ENCODE peak calls at places on chromosome 1, in nine cellular contexts. T is esophagus squamous epithelium, Z is HFF-Myc, C is fibroblast of pulmonary artery, I is right atrium auricular region, U is AG09309, N is coronary artery, R is vagina, A is fibroblast of the aortic adventitia. E is an unnamed sample.

GRCh38 chr1:41754540-41754939 is 164.2 kb downstream of the HIVEP3 start:
- DNase-seq in T (no peak), Z (no peak), C (no peak), I (no peak), U (no peak), N (no peak), R (no peak), A (no peak), E (no peak)

GRCh38 chr1:19445417-19446342 is 39.7 kb downstream of the CAPZB start:
- DNase-seq in T (no peak), Z (no peak), C (no peak), I (no peak), U (no peak), N (no peak), R (no peak), A (peak; percentile 52), E (no peak)

GRCh38 chr1:15345711-15346355 is 63.9 kb upstream of the EFHD2 start:
- DNase-seq in T (peak; percentile 13), Z (no peak), C (no peak), I (peak; percentile 66), U (no peak), N (no peak), R (no peak), A (no peak), E (no peak)

GRCh38 chr1:226100436-226101347 is 38.2 kb downstream of the H3-3A start:
- DNase-seq in T (no peak), Z (no peak), C (peak; percentile 73), I (no peak), U (no peak), N (no peak), R (no peak), A (peak; percentile 85), E (no peak)

GRCh38 chr1:53025034-53025777 is 36.8 kb upstream of the PODN start:
- DNase-seq in T (no peak), Z (peak; percentile 31), C (peak; percentile 81), I (peak; percentile 82), U (peak; percentile 42), N (peak; percentile 76), R (no peak), A (peak; percentile 83), E (no peak)

GRCh38 chr1:242454262-242455051 is 70.0 kb downstream of the PLD5 start:
- DNase-seq in T (no peak), Z (no peak), C (peak; percentile 47), I (no peak), U (peak; percentile 3), N (no peak), R (no peak), A (peak; percentile 38), E (peak; percentile 24)

GRCh38 chr1:241292973-241293372 is 64.0 kb downstream of the RGS7 start:
- DNase-seq in T (no peak), Z (no peak), C (no peak), I (no peak), U (no peak), N (no peak), R (no peak), A (no peak), E (no peak)

GRCh38 chr1:151613275-151613867 is 1.5 kb downstream of the SNX27 start:
- DNase-seq in T (no peak), Z (no peak), C (no peak), I (no peak), U (no peak), N (no peak), R (no peak), A (no peak), E (no peak)

GRCh38 chr1:91278754-91279153 is 125.9 kb downstream of the HFM1 start:
- DNase-seq in T (no peak), Z (no peak), C (peak; percentile 53), I (no peak), U (peak; percentile 2), N (no peak), R (no peak), A (peak; percentile 49), E (peak; percentile 18)

GRCh38 chr1:22118291-22118992 is 24.5 kb downstream of the WNT4 start:
- DNase-seq in T (no peak), Z (no peak), C (no peak), I (no peak), U (no peak), N (no peak), R (no peak), A (no peak), E (no peak)

GRCh38 chr1:22827666-22828065 is 117.0 kb downstream of the EPHB2 start:
- DNase-seq in T (no peak), Z (no peak), C (no peak), I (no peak), U (no peak), N (no peak), R (no peak), A (no peak), E (no peak)

GRCh38 chr1:6273380-6273891 is 12.5 kb upstream of the GPR153 start:
- DNase-seq in T (no peak), Z (no peak), C (peak; percentile 26), I (no peak), U (peak; percentile 23), N (no peak), R (no peak), A (peak; percentile 27), E (peak; percentile 79)

GRCh38 chr1:155124503-155125463 is 2.9 kb upstream of the EFNA1 start:
- DNase-seq in T (no peak), Z (no peak), C (peak; percentile 66), I (no peak), U (no peak), N (no peak), R (no peak), A (no peak), E (no peak)

GRCh38 chr1:21027805-21028204 is 148.9 kb downstream of the EIF4G3 start:
- DNase-seq in T (no peak), Z (no peak), C (peak; percentile 45), I (no peak), U (no peak), N (no peak), R (no peak), A (peak; percentile 85), E (no peak)
- TF ChIP-seq CTCF in T (no peak), Z (no peak), C (no peak), I (no peak), U (no peak), N (no peak), R (no peak), A (no peak), E (no peak)

GRCh38 chr1:172442404-172442803 is 1.5 kb downstream of the PIGC start:
- DNase-seq in T (no peak), Z (no peak), C (peak; percentile 24), I (no peak), U (no peak), N (no peak), R (no peak), A (no peak), E (no peak)
- H3K4me3 ChIP-seq in T (peak overlapping the region; percentile 99), Z (peak overlapping the region; percentile 73), C (no peak overlapping the region), I (no peak overlapping the region), U (no peak overlapping the region), N (peak overlapping the region; percentile 99), R (no peak overlapping the region), A (no peak overlapping the region), E (no peak overlapping the region)

DNA sequence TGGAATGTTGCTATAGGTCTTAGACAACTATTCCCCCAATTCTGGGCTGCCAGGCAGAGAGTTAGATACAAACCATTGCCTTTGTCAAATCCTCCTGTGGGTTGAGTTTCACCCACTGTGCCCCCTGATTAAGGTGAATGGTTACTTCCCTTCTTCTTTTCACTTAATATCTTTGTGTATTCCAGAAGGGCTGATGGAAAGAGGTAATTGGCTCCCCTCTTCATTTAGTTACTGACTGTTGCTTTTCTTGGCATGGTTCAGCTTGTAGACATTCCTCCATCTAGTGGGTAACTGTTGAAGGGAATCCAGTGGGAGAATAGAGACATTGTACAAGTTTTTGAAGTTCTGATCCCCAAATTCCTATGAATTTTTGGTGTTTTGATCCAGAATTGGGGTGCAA is 43.8 kb upstream of the MACF1 start:
- DNase-seq in T (no peak), Z (no peak), C (no peak), I (no peak), U (no peak), N (no peak), R (no peak), A (peak; percentile 37), E (no peak)
- TF ChIP-seq CTCF in T (no peak), Z (no peak), C (peak; percentile 35), I (no peak), U (peak; percentile 29), N (no peak), R (no peak), A (peak; percentile 40), E (peak; percentile 37)

DNA sequence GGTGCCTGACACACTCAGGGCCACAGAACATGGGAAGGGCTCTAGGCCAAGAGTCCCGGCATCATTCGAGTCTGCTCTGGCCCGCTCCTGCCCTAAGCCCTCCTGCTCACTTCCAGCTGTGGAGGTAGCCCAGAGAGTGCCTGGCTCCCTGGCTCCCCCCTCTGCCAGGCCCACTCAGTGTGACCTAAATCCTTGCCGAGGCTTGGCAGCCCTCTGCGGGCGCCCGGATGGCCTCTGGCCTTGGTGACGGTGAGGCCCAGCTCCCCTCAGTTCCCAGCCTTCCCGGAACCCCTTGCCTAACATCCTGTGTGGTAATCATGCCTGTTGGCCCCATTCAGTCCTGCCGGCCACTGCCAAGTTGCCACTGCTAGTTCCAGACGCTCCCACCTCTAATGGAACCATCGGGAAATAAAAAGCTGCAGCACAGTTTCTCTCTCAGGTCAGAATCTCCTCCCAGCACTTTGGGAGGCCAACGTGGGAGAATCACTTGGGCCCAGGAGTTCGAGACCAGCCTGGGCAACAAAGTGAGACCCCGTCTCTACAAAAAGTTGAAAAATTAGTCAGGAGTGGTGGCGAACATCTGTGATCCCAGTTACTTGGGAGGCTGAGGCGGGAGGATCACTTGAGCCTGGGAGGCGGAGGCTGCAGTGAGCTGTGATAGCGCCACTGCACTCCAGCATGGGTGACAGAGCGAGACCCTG is 1.2 kb upstream of the H6PD start:
- DNase-seq in T (no peak), Z (no peak), C (peak; percentile 99), I (peak; percentile 96), U (peak; percentile 88), N (peak; percentile 97), R (no peak), A (peak; percentile 93), E (no peak)
- H3K4me3 ChIP-seq in T (no peak overlapping the region), Z (no peak overlapping the region), C (no peak overlapping the region), I (no peak overlapping the region), U (no peak overlapping the region), N (peak overlapping the region; percentile 5), R (no peak overlapping the region), A (no peak overlapping the region), E (no peak overlapping the region)

E was measured in astrocyte of the cerebellum.